ENCODE peak calls at places on chromosomes 5 and 9, in nine cellular contexts. K is neural crest cell, I is astrocyte of the spinal cord, E is chondrocyte, C is HFF-Myc, L is AG09309, O is PC-3, Y is heart right ventricle, T is A549. P is an unnamed sample.

GRCh38 chr5:2751592-2752021 is at the start of gene IRX2:
- DNase-seq in K (peak), I (peak), E (no peak), C (peak), L (peak), O (peak), Y (peak), T (peak), P (no peak)

GRCh38 chr9:125431741-125432271 is 170.2 kb downstream of the GAPVD1 start:
- DNase-seq in K (no peak), I (no peak), E (no peak), C (no peak), L (no peak), O (no peak), Y (no peak), T (no peak), P (no peak)

GRCh38 chr5:125038477-125038876 is 292.0 kb upstream of the ZNF608 start:
- DNase-seq in K (no peak), I (no peak), E (no peak), C (no peak), L (no peak), O (no peak), Y (no peak), T (no peak), P (no peak)

GRCh38 chr9:82489579-82489915 is 501.0 kb downstream of the SPATA31D1 start:
- DNase-seq in K (no peak), I (no peak), E (no peak), C (no peak), L (no peak), O (no peak), Y (no peak), T (no peak), P (no peak)

GRCh38 chr9:107577140-107577776 is 87.7 kb upstream of the KLF4 start:
- DNase-seq in K (no peak), I (no peak), E (no peak), C (no peak), L (no peak), O (no peak), Y (no peak), T (no peak), P (no peak)

GRCh38 chr5:93311825-93312224 is 269.2 kb downstream of the NR2F1-AS1 start:
- DNase-seq in K (no peak), I (no peak), E (no peak), C (no peak), L (no peak), O (no peak), Y (no peak), T (no peak), P (no peak)

GRCh38 chr5:180910735-180911134 is 11.8 kb downstream of the BTNL8 start:
- DNase-seq in K (no peak), I (no peak), E (no peak), C (no peak), L (no peak), O (peak), Y (no peak), T (no peak), P (no peak)

GRCh38 chr5:72234265-72234700 is 85.8 kb downstream of the MRPS27 start:
- DNase-seq in K (no peak), I (peak), E (no peak), C (no peak), L (no peak), O (peak), Y (no peak), T (peak), P (peak)

GRCh38 chr5:95907740-95908706 is 53.6 kb downstream of the ELL2 start:
- DNase-seq in K (no peak), I (no peak), E (no peak), C (no peak), L (no peak), O (no peak), Y (no peak), T (no peak), P (no peak)

GRCh38 chr9:135701067-135701967 is 668 bp upstream of the KCNT1 start:
- DNase-seq in K (no peak), I (no peak), E (no peak), C (no peak), L (no peak), O (no peak), Y (no peak), T (no peak), P (peak)

GRCh38 chr9:99474186-99474585 is 252.1 kb downstream of the SEC61B start:
- DNase-seq in K (no peak), I (no peak), E (no peak), C (no peak), L (no peak), O (no peak), Y (no peak), T (no peak), P (no peak)

GRCh38 chr5:372911-373709 is 51.6 kb downstream of the AHRR start:
- DNase-seq in K (no peak), I (no peak), E (peak), C (no peak), L (no peak), O (no peak), Y (no peak), T (no peak), P (peak)

GRCh38 chr5:171093598-171093997 is 215.4 kb upstream of the TLX3 start:
- DNase-seq in K (no peak), I (no peak), E (no peak), C (no peak), L (no peak), O (no peak), Y (no peak), T (no peak), P (no peak)

GRCh38 chr5:149152317-149152746 is 11.0 kb downstream of the ABLIM3 start:
- DNase-seq in K (no peak), I (no peak), E (no peak), C (peak), L (no peak), O (peak), Y (no peak), T (peak), P (no peak)

GRCh38 chr9:107830479-107830878 is 340.9 kb upstream of the KLF4 start:
- DNase-seq in K (no peak), I (no peak), E (no peak), C (no peak), L (no peak), O (no peak), Y (no peak), T (no peak), P (no peak)

GRCh38 chr9:114754574-114754973 is 51.3 kb downstream of the TNFSF15 start:
- DNase-seq in K (no peak), I (no peak), E (no peak), C (no peak), L (no peak), O (no peak), Y (no peak), T (no peak), P (peak)

GRCh38 chr5:168239325-168239724 is 52.1 kb upstream of the WWC1 start:
- DNase-seq in K (no peak), I (no peak), E (no peak), C (no peak), L (no peak), O (no peak), Y (no peak), T (no peak), P (no peak)

GRCh38 chr5:150612405-150612804 is 28.1 kb upstream of the SYNPO start:
- DNase-seq in K (no peak), I (no peak), E (no peak), C (no peak), L (no peak), O (no peak), Y (no peak), T (no peak), P (no peak)

GRCh38 chr5:65776707-65777141 is 54.7 kb downstream of the NLN start:
- DNase-seq in K (no peak), I (peak), E (no peak), C (no peak), L (no peak), O (no peak), Y (no peak), T (no peak), P (no peak)

GRCh38 chr5:140221697-140222223 is 46.8 kb downstream of the CYSTM1 start:
- DNase-seq in K (no peak), I (peak), E (no peak), C (no peak), L (peak), O (peak), Y (no peak), T (peak), P (no peak)

GRCh38 chr5:142900926-142901325 is 130.7 kb downstream of the ARHGAP26 start:
- DNase-seq in K (no peak), I (peak), E (no peak), C (peak), L (peak), O (peak), Y (no peak), T (no peak), P (no peak)

GRCh38 chr5:72246239-72246580 is 73.8 kb downstream of the MRPS27 start:
- DNase-seq in K (no peak), I (peak), E (no peak), C (no peak), L (no peak), O (no peak), Y (no peak), T (peak), P (no peak)

GRCh38 chr5:154210163-154210562 is 19.6 kb downstream of the GALNT10 start:
- DNase-seq in K (no peak), I (no peak), E (no peak), C (no peak), L (no peak), O (no peak), Y (no peak), T (no peak), P (no peak)

GRCh38 chr5:42813533-42813932 is 1.8 kb upstream of the SELENOP start:
- DNase-seq in K (peak), I (no peak), E (no peak), C (no peak), L (no peak), O (no peak), Y (no peak), T (no peak), P (no peak)

GRCh38 chr9:752681-753200 is 88.8 kb upstream of the DMRT1 start:
- DNase-seq in K (no peak), I (peak), E (no peak), C (no peak), L (no peak), O (peak), Y (no peak), T (no peak), P (no peak)

GRCh38 chr9:33817327-33818166 is 587 bp downstream of the UBE2R2 start:
- DNase-seq in K (peak), I (peak), E (no peak), C (peak), L (peak), O (peak), Y (peak), T (peak), P (peak)
- TF ChIP-seq CTCF in K (peak), I (peak), E (peak), C (no peak), L (peak), O (no peak), Y (peak), T (no peak), P (no peak)

GRCh38 chr5:114782869-114783268 is 386.8 kb downstream of the TRIM36 start:
- DNase-seq in K (no peak), I (no peak), E (no peak), C (no peak), L (no peak), O (no peak), Y (peak), T (peak), P (no peak)
- TF ChIP-seq CTCF in K (no peak), I (no peak), E (no peak), C (no peak), L (no peak), O (no peak), Y (no peak), T (no peak), P (no peak)

GRCh38 chr5:155258139-155258538 is 244.6 kb downstream of the KIF4B start:
- DNase-seq in K (no peak), I (no peak), E (no peak), C (no peak), L (no peak), O (no peak), Y (no peak), T (no peak), P (no peak)

GRCh38 chr5:155259648-155260047 is 246.1 kb downstream of the KIF4B start:
- DNase-seq in K (no peak), I (no peak), E (no peak), C (no peak), L (no peak), O (no peak), Y (no peak), T (no peak), P (no peak)

GRCh38 chr5:155263381-155263780 is 249.8 kb downstream of the KIF4B start:
- DNase-seq in K (no peak), I (no peak), E (no peak), C (no peak), L (no peak), O (no peak), Y (no peak), T (no peak), P (no peak)

GRCh38 chr5:155264809-155265208 is 251.3 kb downstream of the KIF4B start:
- DNase-seq in K (no peak), I (no peak), E (no peak), C (no peak), L (no peak), O (no peak), Y (no peak), T (no peak), P (no peak)

GRCh38 chr5:155260798-155261197 is 247.2 kb downstream of the KIF4B start:
- DNase-seq in K (no peak), I (no peak), E (no peak), C (no peak), L (no peak), O (no peak), Y (no peak), T (peak), P (no peak)
- TF ChIP-seq CTCF in K (peak), I (no peak), E (peak), C (no peak), L (no peak), O (no peak), Y (peak), T (no peak), P (no peak)

GRCh38 chr9:28951945-28952344 is 1378.7 kb upstream of the C9orf72 start:
- DNase-seq in K (no peak), I (peak), E (no peak), C (no peak), L (no peak), O (peak), Y (no peak), T (peak), P (no peak)
- TF ChIP-seq CTCF in K (no peak), I (peak), E (peak), C (no peak), L (no peak), O (peak), Y (no peak), T (no peak), P (no peak)

GRCh38 chr5:129400395-129400983 is 59.6 kb upstream of the ADAMTS19 start:
- DNase-seq in K (no peak), I (no peak), E (no peak), C (no peak), L (no peak), O (peak), Y (no peak), T (no peak), P (no peak)
- TF ChIP-seq CTCF in K (peak), I (no peak), E (peak), C (no peak), L (peak), O (peak), Y (peak), T (peak), P (peak)

DNA sequence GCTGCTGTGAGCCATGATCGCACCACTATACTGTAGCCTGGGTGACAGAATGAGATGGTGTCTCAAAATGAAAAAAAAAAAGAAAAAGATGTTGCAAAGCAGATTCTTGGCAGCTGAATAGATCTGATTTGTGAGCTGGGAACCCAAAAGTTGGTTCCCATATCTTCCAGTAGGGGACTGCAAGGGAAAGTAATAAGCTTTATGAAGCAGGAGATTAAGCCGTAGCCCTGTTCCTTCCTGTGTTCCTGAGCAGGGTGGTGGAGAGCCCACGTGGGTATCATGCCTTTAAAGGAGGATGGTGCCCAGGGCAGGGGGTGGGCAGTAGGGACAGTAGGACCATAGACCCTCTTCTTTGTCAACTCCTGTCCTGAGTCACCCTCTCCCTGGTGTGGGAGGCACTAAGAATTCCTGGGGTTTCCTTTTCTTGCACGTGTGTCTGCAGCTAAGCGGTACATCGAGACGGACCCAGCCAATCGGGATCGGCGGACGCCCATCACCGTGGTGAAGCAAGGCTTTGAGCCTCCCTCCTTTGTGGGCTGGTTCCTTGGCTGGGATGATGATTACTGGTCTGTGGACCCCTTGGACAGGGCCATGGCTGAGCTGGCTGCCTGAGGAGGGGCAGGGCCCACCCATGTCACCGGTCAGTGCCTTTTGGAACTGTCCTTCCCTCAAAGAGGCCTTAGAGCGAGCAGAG is 37.9 kb downstream of the STOM start:
- DNase-seq in K (no peak), I (no peak), E (no peak), C (no peak), L (no peak), O (peak), Y (no peak), T (peak), P (no peak)
- TF ChIP-seq CTCF in K (peak), I (peak), E (peak), C (peak), L (peak), O (peak), Y (peak), T (peak), P (no peak)

DNA sequence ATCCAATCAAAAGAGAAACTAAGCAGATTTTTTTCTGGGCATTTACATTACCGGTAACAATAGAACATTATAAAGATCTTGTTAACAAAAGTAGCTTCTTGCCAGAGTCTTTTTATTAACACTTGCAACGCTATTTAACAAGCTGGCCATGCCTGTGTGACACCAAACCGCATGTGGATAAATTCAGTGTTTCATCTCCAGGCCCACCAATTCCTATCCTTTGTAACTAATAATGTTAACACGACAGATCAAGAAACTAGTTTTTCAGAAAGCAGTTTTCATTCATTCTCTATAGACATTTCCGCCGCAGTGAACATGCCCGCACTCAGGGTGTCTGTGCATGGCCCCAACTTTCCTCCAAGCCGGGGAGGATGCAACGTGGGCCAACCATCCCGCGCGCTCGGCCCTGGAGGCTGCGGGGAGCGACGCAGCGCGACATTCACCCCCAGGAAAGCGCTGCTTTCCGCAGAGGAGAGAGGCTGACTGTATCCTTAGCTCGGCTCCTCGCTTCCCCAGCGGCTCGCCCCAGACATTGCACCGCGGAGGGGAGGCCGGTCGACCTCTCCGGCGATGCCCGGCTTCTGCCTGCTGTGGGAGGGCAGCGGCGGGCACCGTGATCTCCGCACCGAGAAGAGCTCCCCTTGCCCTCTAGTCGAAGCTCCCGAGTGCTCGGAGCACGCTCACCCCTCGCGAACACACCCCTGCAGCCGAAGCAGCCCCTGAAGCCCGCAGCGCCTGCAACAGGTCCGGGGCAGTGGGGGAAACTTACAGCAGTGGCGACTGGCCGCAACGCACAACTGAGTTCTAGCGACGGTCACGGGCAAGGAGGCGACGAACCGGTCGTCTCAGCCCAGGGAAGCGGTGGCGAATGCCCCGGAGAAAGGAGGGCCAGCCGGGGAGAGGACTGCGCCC is 734 bp downstream of the ENC1 start:
- DNase-seq in K (no peak), I (no peak), E (peak), C (no peak), L (no peak), O (peak), Y (peak), T (peak), P (peak)
- TF ChIP-seq CTCF in K (peak), I (peak), E (no peak), C (no peak), L (peak), O (no peak), Y (no peak), T (no peak), P (peak)

GRCh38 chr5:179274321-179275315 is 70.6 kb downstream of the ADAMTS2 start:
- DNase-seq in K (no peak), I (no peak), E (peak), C (no peak), L (no peak), O (no peak), Y (no peak), T (no peak), P (no peak)
- TF ChIP-seq CTCF in K (no peak), I (peak), E (peak), C (peak), L (peak), O (peak), Y (no peak), T (no peak), P (no peak)

GRCh38 chr5:10863763-10864383 is 102.8 kb upstream of the DAP start:
- DNase-seq in K (peak), I (peak), E (no peak), C (no peak), L (no peak), O (peak), Y (peak), T (peak), P (peak)

GRCh38 chr5:10867408-10868303 is 106.6 kb upstream of the DAP start:
- DNase-seq in K (no peak), I (no peak), E (no peak), C (no peak), L (no peak), O (no peak), Y (no peak), T (no peak), P (no peak)

GRCh38 chr5:10866913-10867312 is 105.9 kb upstream of the DAP start:
- DNase-seq in K (no peak), I (no peak), E (no peak), C (no peak), L (no peak), O (peak), Y (no peak), T (no peak), P (no peak)
- TF ChIP-seq CTCF in K (no peak), I (peak), E (no peak), C (peak), L (peak), O (peak), Y (no peak), T (peak), P (no peak)

P was measured in activated CD8-positive, alpha-beta T cell treated with anti-CD3 and anti-CD28 coated beads for 36 hours.